ENCODE peak calls at places on chromosomes 13 and 19, in four cellular contexts. F is cardiac muscle cell, V is lung, P is PC-3. I is an unnamed sample.

GRCh38 chr19:38395381-38396127 is 7.1 kb downstream of the SPRED3 start:
- DNase-seq in F (no peak), V (no peak), P (no peak), I (no peak)

GRCh38 chr19:39417463-39418181 is 5.2 kb downstream of the PLEKHG2 start:
- DNase-seq in F (no peak), V (no peak), P (no peak), I (no peak)

GRCh38 chr13:92390217-92390616 is 836.4 kb upstream of the GPC6 start:
- DNase-seq in F (no peak), V (no peak), P (no peak), I (no peak)

GRCh38 chr19:19260842-19261241 is 12.3 kb downstream of the TM6SF2 start:
- DNase-seq in F (no peak), V (no peak), P (no peak), I (no peak)

GRCh38 chr13:111590796-111591195 is 270.4 kb downstream of the TEX29 start:
- DNase-seq in F (no peak), V (no peak), P (no peak), I (no peak)

GRCh38 chr13:32911506-32911905 is 104.7 kb upstream of the KL start:
- DNase-seq in F (peak; percentile 57), V (no peak), P (peak; percentile 61), I (peak; percentile 72)

GRCh38 chr19:8144273-8144672 is 5.1 kb downstream of the FBN3 start:
- DNase-seq in F (no peak), V (no peak), P (no peak), I (no peak)

GRCh38 chr19:29666634-29667389 is 1.6 kb downstream of the PLEKHF1 start:
- DNase-seq in F (peak; percentile 82), V (no peak), P (no peak), I (peak; percentile 85)

GRCh38 chr19:33368074-33368864 is 5.2 kb upstream of the CEBPG start:
- DNase-seq in F (peak; percentile 19), V (no peak), P (peak; percentile 77), I (no peak)

GRCh38 chr13:113378825-113379224 is 14.9 kb upstream of the GRTP1 start:
- DNase-seq in F (no peak), V (no peak), P (no peak), I (no peak)

GRCh38 chr19:18809149-18809978 is 18.3 kb upstream of the COMP start:
- DNase-seq in F (peak; percentile 94), V (peak; percentile 65), P (peak; percentile 38), I (no peak)

GRCh38 chr13:30158774-30159445 is 148.4 kb downstream of the KATNAL1 start:
- DNase-seq in F (peak; percentile 80), V (no peak), P (peak; percentile 35), I (no peak)

GRCh38 chr13:48475230-48475629 is 57.6 kb downstream of the RCBTB2 start:
- DNase-seq in F (no peak), V (no peak), P (no peak), I (no peak)

GRCh38 chr13:27770809-27771208 is 21.5 kb upstream of the GSX1 start:
- DNase-seq in F (peak; percentile 33), V (no peak), P (peak; percentile 56), I (peak; percentile 76)

GRCh38 chr13:87675851-87676250 is 4.7 kb downstream of the SLITRK5 start:
- DNase-seq in F (no peak), V (no peak), P (no peak), I (no peak)

GRCh38 chr13:86563308-86563707 is 764.1 kb upstream of the SLITRK6 start:
- DNase-seq in F (peak; percentile 68), V (no peak), P (peak; percentile 63), I (no peak)

GRCh38 chr19:27794444-27795042 is 1418.4 kb downstream of the UQCRFS1 start:
- DNase-seq in F (peak; percentile 44), V (no peak), P (peak; percentile 6), I (peak; percentile 85)

GRCh38 chr13:29292045-29292444 is 303.4 kb downstream of the SLC7A1 start:
- DNase-seq in F (no peak), V (no peak), P (no peak), I (peak; percentile 65)

GRCh38 chr13:107348931-107349330 is 781.0 kb upstream of the ARGLU1 start:
- DNase-seq in F (peak; percentile 52), V (no peak), P (peak; percentile 23), I (no peak)

GRCh38 chr13:66940113-66940512 is 290.0 kb downstream of the PCDH9 start:
- DNase-seq in F (peak; percentile 6), V (no peak), P (no peak), I (no peak)

GRCh38 chr19:18194554-18195238 is 1.7 kb downstream of the MPV17L2 start:
- DNase-seq in F (peak; percentile 77), V (no peak), P (peak; percentile 33), I (peak; percentile 90)

GRCh38 chr19:46718934-46719551 is 2.1 kb upstream of the PRKD2 start:
- DNase-seq in F (no peak), V (no peak), P (no peak), I (peak; percentile 39)

GRCh38 chr13:51364404-51365008 is 25.0 kb downstream of the SERPINE3 start:
- DNase-seq in F (peak; percentile 45), V (no peak), P (peak; percentile 22), I (no peak)

GRCh38 chr19:812049-812816 is 9.5 kb downstream of the PLPPR3 start:
- DNase-seq in F (no peak), V (no peak), P (no peak), I (peak; percentile 55)

GRCh38 chr19:6794817-6795431 is 22.4 kb downstream of the VAV1 start:
- DNase-seq in F (no peak), V (no peak), P (no peak), I (peak; percentile 64)

GRCh38 chr19:18112989-18113478 is 15.5 kb downstream of the MAST3 start:
- DNase-seq in F (peak; percentile 88), V (peak; percentile 88), P (peak; percentile 83), I (peak; percentile 97)

GRCh38 chr19:2014731-2015610 is 543 bp downstream of the BTBD2 start:
- DNase-seq in F (peak; percentile 25), V (no peak), P (no peak), I (peak; percentile 68)

GRCh38 chr13:31945202-31945978 is 86.2 kb upstream of the FRY start:
- DNase-seq in F (peak; percentile 79), V (peak; percentile 58), P (peak; percentile 79), I (peak; percentile 74)

GRCh38 chr13:96500953-96501352 is 411.0 kb downstream of the HS6ST3 start:
- DNase-seq in F (no peak), V (no peak), P (no peak), I (no peak)

GRCh38 chr19:10246511-10246910 is 5.5 kb upstream of the MRPL4 start:
- DNase-seq in F (no peak), V (no peak), P (no peak), I (no peak)

GRCh38 chr13:72889496-72889895 is 107.6 kb downstream of the PIBF1 start:
- DNase-seq in F (no peak), V (no peak), P (no peak), I (no peak)

GRCh38 chr13:31160857-31161582 is 684 bp downstream of the HSPH1 start:
- DNase-seq in F (peak; percentile 85), V (peak; percentile 69), P (peak; percentile 38), I (peak; percentile 73)

GRCh38 chr13:30241537-30241936 is 65.8 kb downstream of the KATNAL1 start:
- DNase-seq in F (peak; percentile 48), V (no peak), P (no peak), I (no peak)

GRCh38 chr13:99357149-99357596 is 50.0 kb upstream of the GPR183 start:
- DNase-seq in F (peak; percentile 83), V (no peak), P (peak; percentile 48), I (no peak)

GRCh38 chr13:45521292-45521691 is 56.6 kb downstream of the COG3 start:
- DNase-seq in F (peak; percentile 10), V (no peak), P (peak; percentile 79), I (no peak)

GRCh38 chr13:67515895-67516294 is 285.8 kb upstream of the PCDH9 start:
- DNase-seq in F (no peak), V (no peak), P (peak; percentile 70), I (no peak)

GRCh38 chr19:45439190-45439568 is 15.5 kb upstream of the ERCC1 start:
- DNase-seq in F (no peak), V (no peak), P (no peak), I (no peak)
- H3K4me3 ChIP-seq in F (peak overlapping the region; percentile 71), V (no peak overlapping the region), P (peak overlapping the region; percentile 76), I (no peak overlapping the region)

GRCh38 chr19:48481846-48482639 is 12.9 kb downstream of the CYTH2 start:
- DNase-seq in F (no peak), V (no peak), P (no peak), I (peak; percentile 34)

GRCh38 chr19:48481191-48481500 is 12.0 kb downstream of the CYTH2 start:
- DNase-seq in F (peak; percentile 49), V (no peak), P (no peak), I (peak; percentile 48)

GRCh38 chr19:48480151-48480475 is 10.9 kb downstream of the CYTH2 start:
- DNase-seq in F (peak; percentile 46), V (no peak), P (no peak), I (no peak)

GRCh38 chr19:48479686-48480085 is 10.5 kb downstream of the CYTH2 start:
- DNase-seq in F (no peak), V (no peak), P (no peak), I (no peak)

GRCh38 chr19:48480476-48481190 is 11.5 kb downstream of the CYTH2 start:
- DNase-seq in F (peak; percentile 49), V (no peak), P (no peak), I (no peak)
- H3K27ac ChIP-seq in F (peak overlapping the region; percentile 43), V (peak overlapping the region; percentile 92), P (no peak overlapping the region), I (peak overlapping the region; percentile 53)

DNA sequence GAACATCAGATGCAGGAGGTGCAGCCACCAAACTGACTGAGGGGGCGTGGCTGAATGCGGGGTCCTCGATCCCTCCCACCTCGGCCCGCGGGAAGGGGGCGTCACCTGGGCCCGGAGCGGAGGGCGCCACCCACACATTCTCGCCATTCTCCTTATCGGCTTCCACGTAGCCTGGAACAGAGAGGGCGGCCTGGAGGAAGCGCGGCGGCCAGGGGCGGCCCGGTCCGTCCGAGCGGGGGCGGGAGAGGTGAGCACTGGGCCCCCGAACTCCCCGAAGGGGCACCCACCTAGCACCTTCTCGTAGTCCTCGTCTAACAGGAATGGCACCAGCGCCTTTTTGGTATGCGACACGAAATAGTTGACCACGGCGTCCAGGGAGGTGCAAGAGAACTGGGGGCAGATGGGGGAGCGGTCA is 11.8 kb downstream of the STAP2 start:
- DNase-seq in F (no peak), V (no peak), P (no peak), I (peak; percentile 90)
- H3K4me3 ChIP-seq in F (no peak overlapping the region), V (no peak overlapping the region), P (no peak overlapping the region), I (no peak overlapping the region)

GRCh38 chr13:34019870-34020269 is 201.9 kb downstream of the RFC3 start:
- DNase-seq in F (no peak), V (no peak), P (no peak), I (no peak)
- H3K27ac ChIP-seq in F (no peak overlapping the region), V (no peak overlapping the region), P (no peak overlapping the region), I (no peak overlapping the region)

I was measured in endodermal cell.